ENCODE peak calls at places on chromosomes 11 and 22, in nine cellular contexts. J is Calu3, H is dorsolateral prefrontal cortex, W is retinal pigment epithelial cell, L is lower leg skin, T is uterus, N is fibroblast of pulmonary artery, R is natural killer cell, Q is GM10248. O is an unnamed sample.

GRCh38 chr11:36109850-36110606 is 166.2 kb downstream of the LDLRAD3 start:
- DNase-seq in H (no peak), N (peak; percentile 38), L (no peak), R (no peak), T (no peak), Q (no peak), J (no peak), W (no peak), O (peak; percentile 32)

GRCh38 chr11:65796726-65797601 is 10.1 kb downstream of the OVOL1 start:
- DNase-seq in T (no peak), W (no peak), Q (no peak), J (no peak), L (no peak), R (no peak), N (no peak), H (no peak), O (no peak)

GRCh38 chr22:33726294-33726711 is 194.0 kb downstream of the LARGE1 start:
- DNase-seq in R (no peak), N (peak; percentile 54), L (no peak), H (no peak), T (peak; percentile 27), J (no peak), Q (no peak), W (peak; percentile 10), O (no peak)

GRCh38 chr11:17428930-17429329 is 40.5 kb upstream of the KCNJ11 start:
- DNase-seq in R (no peak), J (no peak), W (no peak), L (no peak), H (no peak), T (no peak), Q (no peak), N (no peak), O (no peak)

GRCh38 chr11:125401235-125401634 is 94.8 kb downstream of the FEZ1 start:
- DNase-seq in N (no peak), W (no peak), Q (no peak), H (no peak), J (no peak), T (no peak), R (no peak), L (no peak), O (no peak)

GRCh38 chr11:69055598-69056516 is 7.1 kb downstream of the TPCN2 start:
- DNase-seq in R (peak; percentile 67), W (no peak), T (no peak), H (peak; percentile 43), L (no peak), N (no peak), J (no peak), Q (peak; percentile 87), O (no peak)

GRCh38 chr11:15667127-15667725 is 552.5 kb downstream of the INSC start:
- DNase-seq in Q (no peak), H (no peak), J (no peak), N (peak; percentile 46), R (no peak), W (no peak), T (no peak), L (no peak), O (no peak)

GRCh38 chr11:113771964-113772363 is 1.5 kb downstream of the ZW10 start:
- DNase-seq in R (no peak), L (no peak), W (no peak), Q (no peak), N (no peak), H (no peak), T (no peak), J (no peak), O (no peak)

DNA sequence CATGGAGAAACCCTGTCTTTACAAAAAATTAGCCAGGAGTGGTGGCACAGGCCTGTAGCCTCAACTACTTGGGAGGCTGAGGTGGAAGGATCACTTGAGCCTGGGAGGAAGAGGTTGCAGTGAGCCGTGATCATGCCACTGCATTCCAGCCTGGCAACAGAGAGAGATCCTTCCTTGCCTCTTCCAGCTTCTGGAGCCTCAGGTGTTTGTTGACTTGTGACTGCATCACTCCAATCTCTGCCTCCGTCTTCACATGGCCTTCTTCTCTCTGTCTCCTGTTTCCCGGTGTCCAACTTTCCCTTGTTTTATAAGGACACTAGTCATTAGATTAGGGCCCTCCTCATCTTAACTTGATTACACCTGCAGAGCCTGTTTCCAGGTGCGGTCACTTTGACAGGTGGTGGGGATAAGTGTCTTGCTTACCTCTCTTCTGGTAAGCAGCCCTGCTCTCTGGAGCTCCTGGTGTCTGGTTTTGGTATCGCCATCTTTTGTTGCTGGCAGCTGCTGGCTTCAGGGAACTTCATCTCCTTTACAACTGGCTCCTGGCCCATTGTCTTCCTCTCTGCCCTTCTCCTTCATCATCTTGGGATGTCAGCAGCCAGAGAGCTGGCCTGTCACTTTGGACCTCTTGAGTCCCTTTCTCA is 8.2 kb upstream of the USP2 start:
- DNase-seq in T (no peak), W (no peak), R (no peak), H (no peak), L (no peak), N (no peak), Q (peak; percentile 41), J (no peak), O (no peak)
- TF ChIP-seq CTCF in T (no peak), W (peak; percentile 54), R (peak; percentile 33), H (no peak), L (no peak), N (peak; percentile 44), Q (peak; percentile 14), J (peak; percentile 22), O (peak; percentile 49)

GRCh38 chr11:61564936-61565696 is 15.8 kb downstream of the SYT7 start:
- DNase-seq in W (no peak), J (no peak), H (no peak), R (no peak), N (no peak), Q (no peak), L (no peak), T (no peak), O (no peak)

GRCh38 chr11:61556621-61557020 is 24.3 kb downstream of the SYT7 start:
- DNase-seq in N (no peak), Q (no peak), L (no peak), T (no peak), R (no peak), J (no peak), H (no peak), W (no peak), O (no peak)

GRCh38 chr11:61555051-61555969 is 25.6 kb downstream of the SYT7 start:
- DNase-seq in H (no peak), R (no peak), L (no peak), Q (no peak), J (no peak), T (no peak), W (no peak), N (no peak), O (no peak)

GRCh38 chr11:61555978-61556377 is 24.9 kb downstream of the SYT7 start:
- DNase-seq in J (no peak), L (no peak), Q (no peak), T (no peak), W (no peak), N (no peak), H (no peak), R (no peak), O (no peak)

DNA sequence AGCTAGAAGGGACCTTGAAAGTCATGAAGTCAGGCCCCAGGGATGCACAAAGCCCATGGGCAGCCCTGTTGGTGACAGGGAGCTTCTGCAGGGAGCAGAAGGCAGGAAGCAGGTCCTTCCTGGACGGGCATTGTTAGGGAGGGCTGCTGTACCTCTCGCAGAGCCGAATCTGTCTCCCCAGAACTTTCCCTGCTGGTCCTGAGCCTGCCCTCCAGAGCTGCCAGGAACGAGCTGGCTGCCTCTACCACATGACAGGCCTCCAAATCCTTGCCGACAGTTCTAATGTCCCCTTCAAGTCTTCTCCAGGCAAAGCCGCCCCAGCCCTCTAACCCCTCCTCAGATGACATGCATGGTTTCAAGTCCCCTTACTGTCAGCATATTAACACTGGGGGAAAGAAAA is 20.1 kb downstream of the SYT7 start:
- DNase-seq in H (no peak), T (no peak), N (no peak), Q (no peak), R (no peak), W (no peak), L (no peak), J (no peak), O (no peak)
- TF ChIP-seq CTCF in H (no peak), T (no peak), N (no peak), Q (no peak), R (no peak), W (no peak), L (no peak), J (no peak), O (no peak)

DNA sequence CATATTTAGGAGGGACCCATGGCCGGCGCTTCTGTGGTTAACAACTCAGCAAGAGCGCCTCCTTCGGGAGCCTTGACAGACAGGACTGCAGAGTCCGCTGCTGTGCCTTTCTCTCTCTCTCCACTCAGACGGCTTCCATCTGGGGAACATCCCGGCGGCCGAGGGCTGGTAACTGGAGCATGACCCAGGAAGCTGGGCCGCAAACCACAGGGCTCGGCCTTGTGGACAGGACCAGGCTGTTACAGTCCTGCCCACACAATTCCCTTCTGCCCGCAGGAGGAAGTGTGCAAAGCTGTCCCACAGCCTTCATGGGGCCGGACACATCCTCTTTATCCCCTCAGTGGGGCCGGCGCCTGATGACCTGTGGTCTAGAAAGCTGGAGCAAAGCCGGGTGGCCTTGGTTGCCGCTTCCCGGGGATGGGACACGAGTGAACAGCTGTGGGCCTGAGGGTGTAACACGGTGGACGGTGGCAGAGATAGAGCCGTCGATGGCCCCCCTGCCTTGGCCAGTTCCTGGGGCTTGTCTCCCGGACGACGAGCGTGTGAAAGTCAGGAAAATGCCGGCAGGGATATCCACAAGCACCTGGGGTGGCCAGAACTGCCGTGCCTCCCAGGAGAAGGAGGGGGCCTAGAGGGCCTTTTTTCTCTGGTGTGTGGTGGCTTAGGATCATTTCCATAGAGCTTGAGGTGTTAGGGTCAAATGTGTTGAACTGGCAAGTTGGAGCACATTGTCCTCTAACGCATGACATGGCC is 50.1 kb downstream of the FBLN1 start:
- DNase-seq in H (no peak), J (no peak), W (no peak), R (no peak), Q (no peak), N (peak; percentile 87), T (peak; percentile 57), L (no peak), O (no peak)
- TF ChIP-seq CTCF in H (no peak), J (no peak), W (no peak), R (no peak), Q (no peak), N (peak; percentile 45), T (no peak), L (no peak), O (peak; percentile 35)

DNA sequence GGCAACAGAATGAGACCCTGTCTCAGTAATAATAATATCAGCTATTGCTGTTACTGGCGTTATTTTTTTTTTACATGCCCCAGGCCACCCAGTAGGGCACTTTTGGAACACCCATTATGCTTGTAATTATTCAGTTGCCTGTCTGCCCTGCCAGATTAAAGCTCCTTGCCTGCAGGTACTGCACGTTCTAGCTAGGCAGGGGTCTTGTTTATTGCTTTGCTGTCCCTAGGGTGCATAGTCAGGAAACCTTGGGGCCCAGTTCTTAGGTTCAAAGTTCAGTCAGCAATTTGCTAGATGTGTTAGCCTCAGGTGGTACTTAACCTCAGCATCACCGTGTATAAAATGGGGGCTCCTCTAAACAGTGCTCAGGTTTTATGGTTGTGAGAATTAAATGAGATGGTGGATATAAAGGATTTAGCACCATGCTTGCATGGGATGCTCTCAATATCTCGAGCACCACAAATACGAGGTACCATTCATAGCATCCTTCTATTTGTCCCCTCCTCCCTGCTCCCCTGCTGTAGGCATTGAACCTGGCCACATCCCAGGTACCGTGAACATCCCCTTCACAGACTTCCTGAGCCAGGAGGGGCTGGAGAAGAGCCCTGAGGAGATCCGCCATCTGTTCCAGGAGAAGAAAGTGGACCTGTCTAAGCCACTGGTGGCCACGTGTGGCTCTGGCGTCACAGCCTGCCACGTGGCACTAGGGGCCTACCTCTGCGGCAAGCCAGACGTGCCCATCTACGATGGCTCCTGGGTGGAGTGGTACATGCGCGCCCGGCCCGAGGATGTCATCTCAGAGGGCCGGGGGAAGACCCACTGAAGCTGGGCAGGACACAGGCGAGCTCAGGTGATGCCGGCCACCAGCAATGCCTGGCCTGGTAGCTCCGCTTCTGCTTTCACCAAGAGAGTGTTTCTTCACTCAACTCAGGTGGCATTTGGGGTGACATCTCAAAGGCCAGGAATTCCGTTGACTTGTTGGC is 9.4 kb downstream of the MPST start:
- DNase-seq in N (no peak), H (no peak), J (no peak), W (no peak), Q (no peak), T (no peak), R (no peak), L (no peak), O (no peak)
- TF ChIP-seq CTCF in N (no peak), H (no peak), J (no peak), W (no peak), Q (no peak), T (no peak), R (no peak), L (no peak), O (no peak)